ENCODE peak calls at places on chromosomes 1 and 21, in seven cellular contexts. R is left ventricle myocardium inferior, C is esophagus squamous epithelium, I is psoas muscle, F is tibial artery, P is thoracic aorta, V is sigmoid colon. D is an unnamed sample.

GRCh38 chr1:11170102-11170501 is 19.1 kb upstream of the ANGPTL7 start:
- DNase-seq in C (no peak), R (no peak), I (no peak), F (no peak), V (no peak), P (no peak), D (no peak)

GRCh38 chr1:181126871-181127587 is 38.5 kb downstream of the IER5 start:
- DNase-seq in P (no peak), I (no peak), C (no peak), R (no peak), F (no peak), V (no peak), D (no peak)

GRCh38 chr1:2375246-2375922 is 16.0 kb downstream of the MORN1 start:
- DNase-seq in R (no peak), V (no peak), C (no peak), I (peak; percentile 28), F (no peak), P (no peak), D (no peak)

GRCh38 chr1:156897078-156897825 is 3.7 kb downstream of the PEAR1 start:
- DNase-seq in C (no peak), R (no peak), P (no peak), I (peak; percentile 41), V (no peak), F (peak; percentile 81), D (no peak)

GRCh38 chr1:34778381-34778780 is 2.6 kb upstream of the GJB3 start:
- DNase-seq in I (no peak), P (no peak), C (no peak), V (peak; percentile 19), F (no peak), R (no peak), D (no peak)

GRCh38 chr1:230825061-230825803 is 43.1 kb downstream of the C1orf198 start:
- DNase-seq in C (no peak), R (no peak), V (no peak), P (no peak), I (no peak), F (no peak), D (no peak)

GRCh38 chr21:41141031-41141457 is 26.9 kb upstream of the BACE2 start:
- DNase-seq in V (no peak), F (no peak), C (no peak), P (no peak), R (no peak), I (no peak), D (no peak)

GRCh38 chr1:237139732-237140131 is 97.7 kb downstream of the RYR2 start:
- DNase-seq in V (no peak), C (no peak), I (no peak), R (no peak), F (no peak), P (no peak), D (no peak)

GRCh38 chr1:909861-910310 is 13.8 kb upstream of the SAMD11 start:
- DNase-seq in F (no peak), P (no peak), R (no peak), I (no peak), C (no peak), V (peak; percentile 57), D (no peak)

GRCh38 chr1:236354330-236355147 is 39.5 kb upstream of the EDARADD start:
- DNase-seq in F (no peak), V (no peak), C (no peak), R (no peak), I (no peak), P (no peak), D (no peak)

GRCh38 chr1:16122916-16123315 is 33.0 kb downstream of the EPHA2 start:
- DNase-seq in F (no peak), C (no peak), I (peak; percentile 46), R (no peak), V (peak; percentile 45), P (no peak), D (no peak)

DNA sequence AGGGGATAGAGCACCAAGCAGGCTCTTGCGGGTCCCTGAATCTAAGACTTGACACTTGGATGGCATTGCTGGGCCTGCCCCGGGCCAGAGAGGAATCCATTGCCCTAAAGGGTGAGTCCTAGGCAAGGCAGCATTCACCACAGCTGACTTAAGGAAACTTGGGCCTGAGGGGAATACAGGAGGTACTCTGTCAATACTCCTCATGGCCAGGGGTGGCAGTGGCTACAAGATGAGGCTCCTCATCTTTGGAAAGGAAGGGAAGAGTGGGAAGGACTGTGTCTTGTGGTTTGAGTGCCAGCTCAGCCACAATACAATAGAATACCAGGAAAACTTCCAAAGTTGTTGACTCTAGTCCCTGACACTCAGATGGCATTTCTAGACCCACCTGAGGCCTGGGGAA is 5.1 kb downstream of the KRTAP22-1 start:
- DNase-seq in P (no peak), V (no peak), I (no peak), R (no peak), C (no peak), F (no peak), D (no peak)
- TF ChIP-seq CTCF in P (no peak), V (no peak), I (no peak), R (no peak), C (no peak), F (no peak), D (no peak)

GRCh38 chr21:44442266-44443125 is 12.8 kb upstream of the LRRC3 start:
- DNase-seq in P (no peak), V (peak; percentile 33), F (peak; percentile 39), R (no peak), I (peak; percentile 32), C (no peak), D (no peak)

GRCh38 chr21:44440241-44441040 is 14.9 kb upstream of the LRRC3 start:
- DNase-seq in I (peak; percentile 44), P (no peak), R (no peak), C (no peak), V (peak; percentile 59), F (peak; percentile 35), D (no peak)

GRCh38 chr21:44441041-44441400 is 14.3 kb upstream of the LRRC3 start:
- DNase-seq in V (no peak), F (no peak), P (no peak), C (no peak), I (no peak), R (no peak), D (no peak)

GRCh38 chr21:44443291-44443890 is 11.9 kb upstream of the LRRC3 start:
- DNase-seq in P (no peak), C (no peak), V (peak; percentile 58), I (peak; percentile 25), R (peak; percentile 4), F (no peak), D (no peak)

GRCh38 chr21:44441581-44442265 is 13.6 kb upstream of the LRRC3 start:
- DNase-seq in P (no peak), F (peak; percentile 51), C (no peak), I (peak; percentile 42), R (no peak), V (peak; percentile 57), D (no peak)
- H3K4me1 ChIP-seq in P (no peaks in the 10 kb centered on the region), F (peaks cover 8% of the 10 kb centered on the region), C (no peaks in the 10 kb centered on the region), I (no peaks in the 10 kb centered on the region), R (peaks cover 17% of the 10 kb centered on the region), V (peaks cover 24% of the 10 kb centered on the region), D (no peaks in the 10 kb centered on the region)

DNA sequence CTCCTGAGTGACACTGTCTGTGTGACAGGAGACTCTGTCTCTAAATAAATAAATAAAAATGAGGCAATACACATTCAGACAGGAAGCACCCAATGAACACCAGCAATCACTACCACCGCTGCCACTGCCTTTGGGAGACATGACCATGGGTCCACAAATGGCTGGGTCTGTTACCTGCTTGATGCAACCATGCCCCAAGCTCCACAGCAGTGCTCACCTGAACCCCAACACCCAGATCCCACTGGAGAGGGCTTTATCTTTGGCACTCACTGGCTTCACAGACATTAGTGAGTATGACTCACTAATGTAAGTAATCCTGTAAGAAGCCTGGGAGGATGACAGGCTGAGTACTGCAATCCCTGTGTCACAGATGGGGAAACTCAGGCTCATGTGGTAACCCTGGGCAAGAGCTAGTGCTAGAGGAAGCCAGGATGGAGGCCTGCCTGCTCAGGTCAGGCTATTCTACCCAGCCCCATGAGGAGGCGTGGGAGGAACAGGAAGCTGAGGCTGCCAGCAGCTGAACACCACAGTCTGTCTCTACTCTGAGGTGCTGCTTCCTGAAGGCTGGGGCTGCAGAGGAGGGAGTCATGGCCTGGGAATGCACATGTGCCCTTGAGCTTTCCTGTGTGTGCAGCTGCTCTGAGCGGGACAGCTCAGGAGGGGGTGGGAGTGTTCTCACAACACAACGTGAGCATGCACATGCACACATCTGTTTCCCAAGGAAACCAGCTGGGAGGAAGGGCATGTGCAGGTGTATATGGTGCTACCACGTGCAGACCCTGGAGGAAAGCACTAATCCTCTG is 43.0 kb downstream of the SLC9A1 start:
- DNase-seq in R (peak; percentile 77), V (peak; percentile 94), F (peak; percentile 87), I (peak; percentile 89), C (peak; percentile 59), P (peak; percentile 58), D (peak; percentile 77)
- TF ChIP-seq CTCF in R (peak; percentile 28), V (no peak), F (no peak), I (peak; percentile 22), C (peak; percentile 60), P (no peak), D (peak; percentile 35)

GRCh38 chr1:227065311-227065710 is 125.2 kb downstream of the COQ8A start:
- DNase-seq in R (no peak), V (no peak), P (no peak), C (no peak), I (no peak), F (no peak), D (no peak)
- H3K4me1 ChIP-seq in R (peaks cover 15% of the 10 kb centered on the region), V (peaks cover 11% of the 10 kb centered on the region), P (no peaks in the 10 kb centered on the region), C (no peaks in the 10 kb centered on the region), I (no peaks in the 10 kb centered on the region), F (no peaks in the 10 kb centered on the region), D (no peaks in the 10 kb centered on the region)

GRCh38 chr21:34582506-34583150 is 32.3 kb downstream of the RCAN1 start:
- DNase-seq in C (no peak), F (no peak), P (no peak), V (no peak), I (no peak), R (peak; percentile 40), D (peak; percentile 29)
- TF ChIP-seq CTCF in C (peak; percentile 71), F (peak; percentile 53), P (peak; percentile 46), V (no peak), I (peak; percentile 32), R (peak; percentile 56), D (peak; percentile 32)

DNA sequence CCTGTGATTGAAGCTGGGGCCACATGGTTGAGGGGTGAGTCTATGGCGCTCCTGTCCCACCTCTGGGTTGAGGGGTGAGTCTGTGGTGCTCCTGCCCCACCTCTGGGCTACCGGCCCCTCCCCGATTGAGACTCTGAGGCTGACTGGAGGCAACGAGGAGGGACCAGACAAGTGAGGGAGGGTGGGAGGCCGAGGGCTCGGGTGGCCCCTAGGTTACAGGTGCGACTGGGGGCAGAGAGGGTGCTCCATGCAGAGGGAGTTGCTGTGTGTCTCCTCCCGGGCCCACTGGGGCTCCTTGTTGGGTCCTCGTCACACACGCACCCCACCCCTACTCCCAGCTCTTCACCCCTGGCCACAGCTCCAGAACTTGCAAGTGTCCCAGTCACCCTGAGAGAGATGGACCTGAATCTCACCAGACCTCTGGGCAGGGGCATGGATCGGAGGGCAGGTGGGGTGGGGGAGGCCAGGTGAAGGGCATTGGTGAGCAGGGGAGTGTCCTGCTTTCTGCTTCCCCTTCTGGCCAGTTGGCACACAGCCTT is 12.8 kb downstream of the LDLRAP1 start:
- DNase-seq in F (no peak), P (no peak), I (peak; percentile 48), V (no peak), C (no peak), R (no peak), D (no peak)
- H3K4me1 ChIP-seq in F (peaks cover 56% of the 10 kb centered on the region), P (peaks cover 25% of the 10 kb centered on the region), I (peaks cover 49% of the 10 kb centered on the region), V (no peaks in the 10 kb centered on the region), C (peaks cover 30% of the 10 kb centered on the region), R (peaks cover 87% of the 10 kb centered on the region), D (peaks cover 17% of the 10 kb centered on the region)

D was measured in colonic mucosa.